ENCODE peak calls at places on chromosomes 1 and 21, in four cellular contexts. Q is DND-41, X is neural progenitor cell, Y is trophoblast cell. N is an unnamed sample. For H3K79me2, the result is how much of the 10 kb centered on the place peaks cover.

GRCh38 chr1:35931424-35932157 is 686 bp downstream of the AGO3 start:
- DNase-seq in Q (no peak), Y (peak), X (peak), N (peak)

GRCh38 chr1:53547321-53547720 is 88.1 kb downstream of the DMRTB1 start:
- DNase-seq in X (no peak), Q (no peak), Y (no peak), N (no peak)

GRCh38 chr1:234400773-234401172 is 27.5 kb downstream of the COA6 start:
- DNase-seq in Y (no peak), Q (no peak), X (no peak), N (no peak)

GRCh38 chr1:238674331-238674730 is 712.0 kb upstream of the CHRM3 start:
- DNase-seq in Q (no peak), X (no peak), Y (no peak), N (no peak)

GRCh38 chr1:91499346-91499745 is 1.3 kb upstream of the CDC7 start:
- DNase-seq in Y (no peak), Q (no peak), X (no peak), N (no peak)

GRCh38 chr1:101181930-101182329 is 54.9 kb upstream of the S1PR1 start:
- DNase-seq in Q (no peak), Y (no peak), X (no peak), N (no peak)

GRCh38 chr1:19463204-19463803 is 22.0 kb downstream of the CAPZB start:
- DNase-seq in Y (no peak), X (no peak), Q (peak), N (no peak)

GRCh38 chr1:125066385-125066784 is 3881.6 kb downstream of the SRGAP2C start:
- DNase-seq in Q (no peak), Y (no peak), X (no peak), N (no peak)

GRCh38 chr1:59604191-59604590 is 210.6 kb upstream of the HOOK1 start:
- DNase-seq in Q (no peak), Y (no peak), X (peak), N (no peak)

GRCh38 chr1:117615474-117615873 is 9.6 kb downstream of the TENT5C start:
- DNase-seq in Y (no peak), Q (peak), X (no peak), N (no peak)

GRCh38 chr1:88943221-88943620 is 49.2 kb downstream of the KYAT3 start:
- DNase-seq in Q (no peak), X (no peak), Y (no peak), N (no peak)

GRCh38 chr1:67700692-67701410 is 15.8 kb downstream of the GADD45A start:
- DNase-seq in X (peak), Y (peak), Q (no peak), N (no peak)

GRCh38 chr1:3597599-3597964 is 13.7 kb downstream of the MEGF6 start:
- DNase-seq in X (no peak), Q (peak), Y (no peak), N (no peak)

GRCh38 chr1:22689505-22689904 is 21.1 kb upstream of the EPHB2 start:
- DNase-seq in X (peak), Q (no peak), Y (peak), N (no peak)

GRCh38 chr1:20829531-20829930 is 42.4 kb upstream of the HP1BP3 start:
- DNase-seq in Y (no peak), X (no peak), Q (no peak), N (no peak)

GRCh38 chr21:45698493-45698947 is 55.0 kb downstream of the PCBP3 start:
- DNase-seq in Y (peak), Q (no peak), X (no peak), N (peak)

GRCh38 chr1:56137829-56138505 is 441.4 kb downstream of the PLPP3 start:
- DNase-seq in X (no peak), Y (peak), Q (no peak), N (no peak)

GRCh38 chr1:63547621-63548294 is 24.4 kb downstream of the EFCAB7 start:
- DNase-seq in X (no peak), Q (no peak), Y (no peak), N (peak)

GRCh38 chr1:39590546-39590945 is 14.0 kb upstream of the PABPC4 start:
- DNase-seq in Q (no peak), Y (peak), X (no peak), N (no peak)

GRCh38 chr21:26846036-26846931 is 1.1 kb upstream of the ADAMTS1 start:
- DNase-seq in X (peak), Q (no peak), Y (peak), N (no peak)

GRCh38 chr1:181151378-181152326 is 63.2 kb downstream of the IER5 start:
- DNase-seq in Y (no peak), Q (no peak), X (no peak), N (no peak)

GRCh38 chr1:9294440-9294773 is 1.7 kb downstream of the SPSB1 start:
- DNase-seq in Y (no peak), X (no peak), Q (peak), N (no peak)

GRCh38 chr1:9293241-9293511 is 482 bp downstream of the SPSB1 start:
- DNase-seq in X (no peak), Q (no peak), Y (no peak), N (no peak)

GRCh38 chr1:9292361-9293240 is at the start of gene SPSB1:
- DNase-seq in Q (peak), X (peak), Y (peak), N (no peak)

GRCh38 chr1:9294910-9295636 is 2.4 kb downstream of the SPSB1 start:
- DNase-seq in X (no peak), Q (peak), Y (no peak), N (no peak)

DNA sequence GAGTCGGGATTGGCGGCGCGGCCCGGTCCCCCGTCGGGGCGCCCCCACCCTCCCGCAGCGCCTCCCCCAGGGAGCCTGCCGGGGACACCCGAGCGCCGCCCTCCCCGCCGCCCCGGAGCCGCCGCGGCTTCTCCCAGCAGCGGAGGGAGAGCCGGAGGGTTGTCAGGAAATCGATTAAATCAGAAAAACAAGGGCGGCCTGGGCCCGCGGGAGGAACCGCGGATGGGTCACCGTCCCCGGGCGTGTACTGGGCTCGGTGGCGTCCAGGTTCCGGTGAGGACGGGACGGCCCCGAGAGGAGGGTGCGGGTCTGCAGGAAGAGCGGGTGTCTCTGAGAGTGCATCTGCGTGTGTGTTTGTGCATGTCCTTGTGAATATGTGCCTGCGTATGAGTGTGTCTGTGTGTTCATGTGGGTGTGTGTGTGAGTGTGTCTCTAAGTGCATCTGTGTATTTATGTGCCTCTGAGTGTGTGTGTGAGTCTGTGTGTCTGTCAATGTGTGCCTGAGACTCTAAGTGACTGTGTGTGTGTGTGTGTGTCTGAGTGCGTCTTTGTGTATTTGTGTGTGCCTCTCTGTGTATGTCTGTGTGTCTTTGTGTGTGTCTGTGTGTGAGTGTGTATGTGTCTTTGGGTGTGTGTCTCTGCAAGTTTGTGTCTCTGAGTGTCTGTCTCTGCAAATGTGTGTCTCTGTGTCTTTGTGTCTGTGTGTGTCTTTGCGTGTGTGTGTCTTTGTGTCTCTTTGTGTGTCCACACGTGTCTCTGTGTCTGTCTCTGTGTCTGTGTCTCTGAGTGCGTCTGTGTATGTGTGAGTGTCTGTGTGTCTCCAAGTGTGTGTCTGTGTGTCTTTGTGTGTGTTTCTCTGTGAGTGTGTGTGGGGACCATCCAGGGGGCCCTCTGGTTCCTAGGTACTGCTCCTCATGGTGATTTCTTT is 1.1 kb downstream of the SPSB1 start:
- DNase-seq in Q (peak), Y (peak), X (no peak), N (no peak)
- H3K79me2 ChIP-seq in Q (half or more), Y (under half), X (under half), N (under half)

GRCh38 chr1:1109743-1110142 is 6.1 kb downstream of the C1orf159 start:
- DNase-seq in Y (peak), X (no peak), Q (no peak), N (no peak)

GRCh38 chr1:1112237-1112985 is 3.5 kb downstream of the C1orf159 start:
- DNase-seq in Y (no peak), Q (no peak), X (no peak), N (no peak)

GRCh38 chr1:1114431-1114830 is 1.5 kb downstream of the C1orf159 start:
- DNase-seq in Y (no peak), Q (no peak), X (no peak), N (no peak)

GRCh38 chr1:1110561-1110971 is 5.3 kb downstream of the C1orf159 start:
- DNase-seq in Y (peak), Q (no peak), X (no peak), N (no peak)

DNA sequence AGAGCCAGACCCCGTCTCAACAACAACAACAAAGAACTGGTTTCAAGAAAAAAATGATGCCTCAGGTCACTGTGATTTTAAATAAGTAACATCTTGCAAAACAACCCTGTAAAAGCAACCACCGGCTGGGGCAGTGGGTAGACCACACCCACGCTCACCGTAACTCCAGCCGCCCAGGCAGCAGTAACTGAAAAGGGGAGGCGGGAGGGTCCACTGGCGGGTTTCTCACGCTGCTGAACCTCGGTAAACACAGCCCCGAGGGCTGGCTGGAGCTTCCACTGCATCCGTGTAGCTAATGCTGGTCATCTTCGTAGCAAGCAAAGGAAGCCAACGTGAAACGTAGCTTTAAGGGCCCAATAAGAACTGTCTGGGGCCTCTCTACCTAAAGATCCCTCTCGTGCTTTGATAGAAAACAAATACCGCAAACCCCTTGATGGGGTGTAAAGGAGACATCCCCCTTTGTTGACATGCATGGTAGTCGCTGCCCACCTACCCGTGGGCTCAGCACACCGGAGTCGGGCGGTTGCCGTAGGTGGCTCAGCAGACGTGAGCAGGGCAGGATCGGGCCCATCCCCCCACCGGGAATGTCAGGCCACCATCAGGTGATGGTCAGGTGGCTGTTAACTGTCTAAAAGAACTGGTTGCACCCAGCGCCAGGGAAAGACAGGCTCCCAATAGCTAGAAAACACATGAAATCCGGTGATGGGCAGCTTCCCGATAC is 4.2 kb downstream of the C1orf159 start:
- DNase-seq in X (no peak), Q (no peak), Y (peak), N (no peak)
- H3K79me2 ChIP-seq in X (under half), Q (half or more), Y (under half), N (half or more)

DNA sequence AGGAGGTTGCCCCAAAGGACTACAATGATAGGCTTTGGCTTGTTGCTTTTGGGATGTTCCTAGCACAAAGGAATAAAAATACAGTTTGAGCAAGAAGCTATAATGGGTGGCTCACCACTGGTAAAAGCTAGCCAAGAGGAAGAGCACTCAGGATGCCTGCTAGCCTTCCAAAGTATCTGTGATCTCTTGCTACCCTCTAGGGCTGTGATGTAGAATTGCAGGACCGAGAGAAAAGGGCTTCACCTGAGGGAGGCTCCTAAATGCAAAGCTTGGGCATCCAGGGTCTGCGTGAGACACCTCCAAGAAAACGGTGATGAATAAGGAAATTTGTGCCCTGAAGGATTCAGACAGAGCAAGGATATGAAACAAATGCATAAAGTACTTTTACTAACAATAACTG is 17.7 kb downstream of the IVL start:
- DNase-seq in Q (no peak), X (no peak), Y (peak), N (no peak)
- H3K79me2 ChIP-seq in Q (under half), X (under half), Y (under half), N (under half)

GRCh38 chr1:43655953-43656352 is 6.0 kb downstream of the KDM4A start:
- DNase-seq in Y (no peak), X (no peak), Q (no peak), N (no peak)

GRCh38 chr1:43659785-43660184 is 9.8 kb downstream of the KDM4A start:
- DNase-seq in Q (no peak), Y (no peak), X (no peak), N (no peak)

GRCh38 chr1:43660355-43660754 is 10.4 kb downstream of the KDM4A start:
- DNase-seq in Q (no peak), Y (no peak), X (no peak), N (no peak)

GRCh38 chr1:43664369-43664768 is 14.4 kb downstream of the KDM4A start:
- DNase-seq in Y (no peak), Q (no peak), X (no peak), N (no peak)

GRCh38 chr1:43659384-43659783 is 9.4 kb downstream of the KDM4A start:
- DNase-seq in Q (no peak), X (no peak), Y (no peak), N (no peak)
- H3K79me2 ChIP-seq in Q (under half), X (under half), Y (under half), N (under half)

GRCh38 chr1:58476179-58476578 is 70.3 kb downstream of the OMA1 start:
- DNase-seq in Q (no peak), X (no peak), Y (no peak), N (no peak)

GRCh38 chr1:58481962-58482361 is 64.6 kb downstream of the OMA1 start:
- DNase-seq in X (no peak), Q (no peak), Y (no peak), N (no peak)

GRCh38 chr1:58477390-58477789 is 69.1 kb downstream of the OMA1 start:
- DNase-seq in Q (no peak), X (no peak), Y (no peak), N (no peak)
- H3K79me2 ChIP-seq in Q (under half), X (under half), Y (under half), N (under half)

N was measured in keratinocyte.